ENCODE peak calls at places on chromosomes 16 and 17, in five cellular contexts. L is heart right ventricle, M is epithelial cell of esophagus, N is astrocyte of the cerebellum, R is DND-41. S is an unnamed sample.

GRCh38 chr16:57802635-57803412 is 533 bp upstream of the KIFC3 start:
- DNase-seq in L (no peak), M (peak), N (no peak), R (no peak), S (no peak)

GRCh38 chr16:56870271-56870888 is 5.4 kb downstream of the SLC12A3 start:
- DNase-seq in L (no peak), M (no peak), N (no peak), R (no peak), S (no peak)

GRCh38 chr16:11794991-11795886 is 1.8 kb downstream of the ZC3H7A start:
- DNase-seq in L (no peak), M (no peak), N (no peak), R (no peak), S (no peak)

GRCh38 chr16:878071-878784 is 77.7 kb upstream of the GNG13 start:
- DNase-seq in L (no peak), M (no peak), N (no peak), R (no peak), S (no peak)

GRCh38 chr17:7315570-7316243 is 547 bp upstream of the GPS2 start:
- DNase-seq in L (no peak), M (no peak), N (no peak), R (no peak), S (no peak)

GRCh38 chr16:50535506-50536257 is 12.5 kb upstream of the NKD1 start:
- DNase-seq in L (no peak), M (no peak), N (no peak), R (no peak), S (no peak)

GRCh38 chr17:72353502-72353901 is 232.7 kb downstream of the SOX9 start:
- DNase-seq in L (no peak), M (no peak), N (no peak), R (no peak), S (no peak)

GRCh38 chr16:51236583-51236982 is 85.5 kb upstream of the SALL1 start:
- DNase-seq in L (no peak), M (no peak), N (no peak), R (no peak), S (no peak)

GRCh38 chr17:46056800-46057304 is 57.8 kb downstream of the STH start:
- DNase-seq in L (no peak), M (peak), N (peak), R (no peak), S (peak)

GRCh38 chr16:3171855-3172593 is 16.0 kb upstream of the OR1F1 start:
- DNase-seq in L (no peak), M (peak), N (no peak), R (no peak), S (no peak)

GRCh38 chr17:42016411-42016831 is 818 bp downstream of the DNAJC7 start:
- DNase-seq in L (no peak), M (no peak), N (no peak), R (peak), S (no peak)

GRCh38 chr16:57751539-57752202 is 16.1 kb downstream of the KATNB1 start:
- DNase-seq in L (no peak), M (no peak), N (no peak), R (no peak), S (no peak)

GRCh38 chr17:74748529-74749261 is at the start of gene NHERF1:
- DNase-seq in L (peak), M (peak), N (peak), R (peak), S (peak)

GRCh38 chr17:6257339-6257738 is 177.6 kb downstream of the AIPL1 start:
- DNase-seq in L (no peak), M (peak), N (peak), R (no peak), S (no peak)

GRCh38 chr17:74164446-74165045 is 38.9 kb upstream of the RPL38 start:
- DNase-seq in L (no peak), M (no peak), N (no peak), R (no peak), S (no peak)

GRCh38 chr17:65656390-65657250 is 95.2 kb upstream of the AXIN2 start:
- DNase-seq in L (no peak), M (no peak), N (no peak), R (no peak), S (no peak)

GRCh38 chr17:72467841-72468653 is 347.2 kb downstream of the SOX9 start:
- DNase-seq in L (no peak), M (peak), N (no peak), R (no peak), S (peak)

GRCh38 chr17:33444731-33445130 is 151.6 kb upstream of the ASIC2 start:
- DNase-seq in L (no peak), M (no peak), N (no peak), R (no peak), S (no peak)

GRCh38 chr17:74839955-74840354 is 19.7 kb downstream of the GRIN2C start:
- DNase-seq in L (no peak), M (no peak), N (no peak), R (no peak), S (no peak)

GRCh38 chr16:66525396-66526180 is 24.3 kb downstream of the TK2 start:
- DNase-seq in L (no peak), M (no peak), N (no peak), R (no peak), S (peak)

GRCh38 chr17:79020631-79021301 is 3.2 kb upstream of the C1QTNF1 start:
- DNase-seq in L (no peak), M (peak), N (no peak), R (no peak), S (no peak)

GRCh38 chr17:59149051-59149450 is 5.9 kb downstream of the SKA2 start:
- DNase-seq in L (no peak), M (peak), N (no peak), R (no peak), S (no peak)

GRCh38 chr16:57549730-57550129 is 7.3 kb downstream of the ADGRG5 start:
- DNase-seq in L (no peak), M (no peak), N (no peak), R (no peak), S (no peak)

GRCh38 chr17:81461607-81462500 is 50.7 kb downstream of the ACTG1 start:
- DNase-seq in L (no peak), M (no peak), N (no peak), R (no peak), S (no peak)

GRCh38 chr16:88116121-88116900 is 165.1 kb downstream of the BANP start:
- DNase-seq in L (no peak), M (no peak), N (peak), R (no peak), S (no peak)

GRCh38 chr16:66315210-66315825 is 51.2 kb upstream of the CDH5 start:
- DNase-seq in L (peak), M (peak), N (peak), R (peak), S (peak)

GRCh38 chr16:69820926-69821541 is 58.9 kb downstream of the WWP2 start:
- DNase-seq in L (no peak), M (no peak), N (no peak), R (no peak), S (peak)

GRCh38 chr17:7703584-7704574 is 1.1 kb upstream of the EFNB3 start:
- DNase-seq in L (no peak), M (peak), N (no peak), R (no peak), S (no peak)

GRCh38 chr17:42850964-42851363 is at the start of gene AOC3:
- DNase-seq in L (peak), M (no peak), N (no peak), R (no peak), S (no peak)

GRCh38 chr17:30290077-30290476 is 1.7 kb downstream of the BLMH start:
- DNase-seq in L (no peak), M (no peak), N (no peak), R (no peak), S (no peak)
- H3K4me3 ChIP-seq in L (no peak), M (no peak), N (no peak), R (peak), S (no peak)

DNA sequence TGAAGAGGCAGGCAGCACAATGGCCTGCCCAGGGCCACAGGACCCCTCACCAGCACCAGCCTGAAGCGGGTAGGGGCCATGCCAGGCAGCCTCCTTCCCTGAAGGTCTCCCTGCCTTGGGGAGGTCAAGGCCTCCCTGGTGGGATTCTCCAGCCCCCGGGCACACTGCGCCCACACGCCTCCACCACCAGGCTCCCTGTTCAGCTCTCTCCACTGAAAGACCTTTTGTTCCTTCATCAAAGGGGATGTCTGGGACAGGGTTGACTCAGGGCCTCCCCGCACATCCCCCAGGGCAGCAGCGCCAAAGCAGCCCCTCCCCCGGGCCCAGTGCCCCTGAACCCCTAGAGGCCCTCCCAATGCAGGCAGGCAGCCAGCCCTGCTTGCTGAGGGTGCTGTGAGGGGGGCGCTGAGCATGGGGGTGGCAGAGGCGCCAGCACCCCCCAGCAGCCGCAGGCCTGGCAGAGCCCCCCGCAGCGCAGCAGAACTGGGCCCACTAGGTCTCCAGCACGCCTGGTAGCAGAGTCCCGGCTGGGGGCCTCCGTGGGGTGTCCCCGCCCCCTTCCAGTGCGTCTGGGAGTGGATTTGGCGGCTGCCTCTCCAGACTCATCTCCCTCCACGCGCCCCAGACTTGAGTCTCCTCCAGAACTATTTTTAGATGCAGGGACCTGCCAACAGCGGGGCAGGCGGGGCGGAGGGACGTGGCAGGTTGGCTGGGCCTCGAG is 13.1 kb downstream of the BCAR1 start:
- DNase-seq in L (peak), M (no peak), N (peak), R (peak), S (peak)
- TF ChIP-seq CTCF in L (no peak), M (no peak), N (no peak), R (no peak), S (no peak)

GRCh38 chr16:54651851-54652770 is 278.6 kb upstream of the IRX5 start:
- DNase-seq in L (no peak), M (peak), N (no peak), R (no peak), S (no peak)

GRCh38 chr16:54654429-54654828 is 276.2 kb upstream of the IRX5 start:
- DNase-seq in L (no peak), M (no peak), N (no peak), R (no peak), S (no peak)

GRCh38 chr16:54657058-54657708 is 273.5 kb upstream of the IRX5 start:
- DNase-seq in L (no peak), M (peak), N (peak), R (no peak), S (no peak)

GRCh38 chr16:54657709-54658102 is 273.0 kb upstream of the IRX5 start:
- DNase-seq in L (no peak), M (no peak), N (no peak), R (no peak), S (no peak)

GRCh38 chr16:54655171-54655590 is 275.5 kb upstream of the IRX5 start:
- DNase-seq in L (peak), M (peak), N (peak), R (no peak), S (no peak)
- H3K4me3 ChIP-seq in L (no peak), M (no peak), N (no peak), R (no peak), S (no peak)

GRCh38 chr16:1941162-1941923 is 1.7 kb downstream of the MSRB1 start:
- DNase-seq in L (no peak), M (no peak), N (peak), R (no peak), S (no peak)
- TF ChIP-seq CTCF in L (no peak), M (no peak), N (peak), R (peak), S (no peak)

DNA sequence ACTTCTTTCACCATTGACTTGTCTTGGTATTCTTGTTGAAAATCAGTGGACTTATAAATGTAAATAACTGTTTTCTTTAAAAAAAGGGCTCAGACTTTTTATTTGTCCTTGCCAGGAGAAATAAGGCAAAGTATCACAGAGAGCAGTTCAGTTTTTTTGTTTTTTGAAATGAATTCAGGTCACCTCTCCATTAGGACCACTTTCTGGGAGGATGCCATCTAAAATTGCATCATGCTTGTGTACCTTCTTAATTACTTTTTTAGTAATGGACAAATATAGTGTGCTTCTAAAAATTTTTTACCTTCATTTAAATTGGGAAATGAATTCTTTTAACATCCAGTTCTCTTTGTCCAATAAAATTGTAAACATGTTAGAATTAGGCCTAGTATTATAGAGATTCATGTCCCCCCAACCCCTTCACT is 210.0 kb downstream of the BCAS3 start:
- DNase-seq in L (no peak), M (no peak), N (no peak), R (no peak), S (no peak)
- H3K4me3 ChIP-seq in L (no peak), M (peak), N (no peak), R (no peak), S (no peak)